ENCODE peak calls at places on chromosome 19, in nine cellular contexts. One of them, this sample, is unnamed.

GRCh38 chr19:41785653-41786052 is 10.7 kb upstream of the CEACAM3 start:
- DNase-seq in activated CD4-positive, alpha-beta T cell treated with anti-CD3 and anti-CD28 coated beads, Interleukin-2, amount 50 U/mL, for 1 hour: peak
- DNase-seq in NAMALWA: peak
- DNase-seq in ACHN: peak
- DNase-seq in stimulated activated CD8-positive, alpha-beta memory T cell treated with anti-CD3 and anti-CD28 coated beads, Interleukin-12 subunit alpha, Interleukin-12 subunit beta, amount 100 ng/mL, for 4 hours: peak
- DNase-seq in midbrain: peak
- DNase-seq in NCI-H1930: peak
- DNase-seq in stimulated activated CD4-positive, alpha-beta T cell treated with anti-CD3 and anti-CD28 coated beads, Interleukin-2, amount 100 ng/mL, for 48 hours: peak
- DNase-seq in T-helper 1 cell: peak
- DNase-seq in this sample: peak

GRCh38 chr19:35585844-35586243 is at the start of gene PMIS2:
- DNase-seq in ACHN: no peak
- DNase-seq in stimulated activated CD8-positive, alpha-beta memory T cell treated with anti-CD3 and anti-CD28 coated beads, Interleukin-12 subunit alpha, Interleukin-12 subunit beta, amount 100 ng/mL, for 4 hours: no peak
- DNase-seq in activated CD4-positive, alpha-beta T cell treated with anti-CD3 and anti-CD28 coated beads, Interleukin-2, amount 50 U/mL, for 1 hour: no peak
- DNase-seq in NCI-H1930: peak
- DNase-seq in NAMALWA: peak
- DNase-seq in stimulated activated CD4-positive, alpha-beta T cell treated with anti-CD3 and anti-CD28 coated beads, Interleukin-2, amount 100 ng/mL, for 48 hours: peak
- DNase-seq in T-helper 1 cell: no peak
- DNase-seq in midbrain: no peak
- DNase-seq in this sample: no peak

GRCh38 chr19:51407631-51408131 is 9.8 kb downstream of the SIGLEC10 start:
- DNase-seq in T-helper 1 cell: no peak
- DNase-seq in midbrain: no peak
- DNase-seq in NAMALWA: peak
- DNase-seq in ACHN: no peak
- DNase-seq in stimulated activated CD4-positive, alpha-beta T cell treated with anti-CD3 and anti-CD28 coated beads, Interleukin-2, amount 100 ng/mL, for 48 hours: no peak
- DNase-seq in activated CD4-positive, alpha-beta T cell treated with anti-CD3 and anti-CD28 coated beads, Interleukin-2, amount 50 U/mL, for 1 hour: no peak
- DNase-seq in stimulated activated CD8-positive, alpha-beta memory T cell treated with anti-CD3 and anti-CD28 coated beads, Interleukin-12 subunit alpha, Interleukin-12 subunit beta, amount 100 ng/mL, for 4 hours: no peak
- DNase-seq in NCI-H1930: no peak
- DNase-seq in this sample: no peak

GRCh38 chr19:737591-738093 is 13.3 kb upstream of the MISP start:
- DNase-seq in NCI-H1930: no peak
- DNase-seq in stimulated activated CD8-positive, alpha-beta memory T cell treated with anti-CD3 and anti-CD28 coated beads, Interleukin-12 subunit alpha, Interleukin-12 subunit beta, amount 100 ng/mL, for 4 hours: peak
- DNase-seq in activated CD4-positive, alpha-beta T cell treated with anti-CD3 and anti-CD28 coated beads, Interleukin-2, amount 50 U/mL, for 1 hour: peak
- DNase-seq in midbrain: no peak
- DNase-seq in NAMALWA: peak
- DNase-seq in stimulated activated CD4-positive, alpha-beta T cell treated with anti-CD3 and anti-CD28 coated beads, Interleukin-2, amount 100 ng/mL, for 48 hours: peak
- DNase-seq in ACHN: peak
- DNase-seq in T-helper 1 cell: peak
- DNase-seq in this sample: peak

GRCh38 chr19:55460670-55461258 is 678 bp downstream of the ISOC2 start:
- DNase-seq in ACHN: peak
- DNase-seq in NAMALWA: peak
- DNase-seq in activated CD4-positive, alpha-beta T cell treated with anti-CD3 and anti-CD28 coated beads, Interleukin-2, amount 50 U/mL, for 1 hour: peak
- DNase-seq in stimulated activated CD8-positive, alpha-beta memory T cell treated with anti-CD3 and anti-CD28 coated beads, Interleukin-12 subunit alpha, Interleukin-12 subunit beta, amount 100 ng/mL, for 4 hours: no peak
- DNase-seq in NCI-H1930: no peak
- DNase-seq in stimulated activated CD4-positive, alpha-beta T cell treated with anti-CD3 and anti-CD28 coated beads, Interleukin-2, amount 100 ng/mL, for 48 hours: no peak
- DNase-seq in T-helper 1 cell: no peak
- DNase-seq in midbrain: no peak
- DNase-seq in this sample: no peak

GRCh38 chr19:30323904-30324303 is 48.3 kb upstream of the ZNF536 start:
- DNase-seq in ACHN: no peak
- DNase-seq in stimulated activated CD4-positive, alpha-beta T cell treated with anti-CD3 and anti-CD28 coated beads, Interleukin-2, amount 100 ng/mL, for 48 hours: no peak
- DNase-seq in T-helper 1 cell: no peak
- DNase-seq in stimulated activated CD8-positive, alpha-beta memory T cell treated with anti-CD3 and anti-CD28 coated beads, Interleukin-12 subunit alpha, Interleukin-12 subunit beta, amount 100 ng/mL, for 4 hours: no peak
- DNase-seq in NAMALWA: no peak
- DNase-seq in NCI-H1930: no peak
- DNase-seq in activated CD4-positive, alpha-beta T cell treated with anti-CD3 and anti-CD28 coated beads, Interleukin-2, amount 50 U/mL, for 1 hour: no peak
- DNase-seq in midbrain: no peak
- DNase-seq in this sample: no peak

GRCh38 chr19:34253711-34254551 is 423 bp upstream of the GARRE1 start:
- DNase-seq in stimulated activated CD4-positive, alpha-beta T cell treated with anti-CD3 and anti-CD28 coated beads, Interleukin-2, amount 100 ng/mL, for 48 hours: peak
- DNase-seq in T-helper 1 cell: no peak
- DNase-seq in ACHN: peak
- DNase-seq in stimulated activated CD8-positive, alpha-beta memory T cell treated with anti-CD3 and anti-CD28 coated beads, Interleukin-12 subunit alpha, Interleukin-12 subunit beta, amount 100 ng/mL, for 4 hours: peak
- DNase-seq in NAMALWA: peak
- DNase-seq in NCI-H1930: no peak
- DNase-seq in activated CD4-positive, alpha-beta T cell treated with anti-CD3 and anti-CD28 coated beads, Interleukin-2, amount 50 U/mL, for 1 hour: no peak
- DNase-seq in midbrain: peak
- DNase-seq in this sample: peak

GRCh38 chr19:38251564-38252051 is 4.6 kb downstream of the PPP1R14A start:
- DNase-seq in stimulated activated CD4-positive, alpha-beta T cell treated with anti-CD3 and anti-CD28 coated beads, Interleukin-2, amount 100 ng/mL, for 48 hours: no peak
- DNase-seq in NCI-H1930: no peak
- DNase-seq in stimulated activated CD8-positive, alpha-beta memory T cell treated with anti-CD3 and anti-CD28 coated beads, Interleukin-12 subunit alpha, Interleukin-12 subunit beta, amount 100 ng/mL, for 4 hours: no peak
- DNase-seq in midbrain: peak
- DNase-seq in ACHN: no peak
- DNase-seq in activated CD4-positive, alpha-beta T cell treated with anti-CD3 and anti-CD28 coated beads, Interleukin-2, amount 50 U/mL, for 1 hour: no peak
- DNase-seq in T-helper 1 cell: no peak
- DNase-seq in NAMALWA: no peak
- DNase-seq in this sample: no peak